ENCODE peak calls at places on chromosomes 16 and 17, in eight cellular contexts. One of them, this sample, is unnamed.

GRCh38 chr17:48439473-48439872 is 9.5 kb upstream of the SKAP1 start:
- DNase-seq in lung: no peak
- DNase-seq in AG10803: no peak
- DNase-seq in psoas muscle: no peak
- DNase-seq in body of pancreas: no peak
- DNase-seq in SK-N-SH: no peak
- DNase-seq in right atrium auricular region: no peak
- DNase-seq in cardiac fibroblast: no peak
- DNase-seq in this sample: no peak

GRCh38 chr17:66724581-66725341 is 110.2 kb upstream of the CACNG5 start:
- DNase-seq in lung: no peak
- DNase-seq in AG10803: peak
- DNase-seq in psoas muscle: no peak
- DNase-seq in body of pancreas: peak
- DNase-seq in SK-N-SH: no peak
- DNase-seq in right atrium auricular region: no peak
- DNase-seq in cardiac fibroblast: peak
- DNase-seq in this sample: no peak

GRCh38 chr16:57071840-57072541 is 20.4 kb upstream of the CPNE2 start:
- DNase-seq in lung: no peak
- DNase-seq in AG10803: peak
- DNase-seq in psoas muscle: no peak
- DNase-seq in body of pancreas: no peak
- DNase-seq in SK-N-SH: no peak
- DNase-seq in right atrium auricular region: no peak
- DNase-seq in cardiac fibroblast: peak
- DNase-seq in this sample: peak

GRCh38 chr17:75649687-75650086 is 16.5 kb downstream of the SMIM5 start:
- DNase-seq in lung: no peak
- DNase-seq in AG10803: no peak
- DNase-seq in psoas muscle: no peak
- DNase-seq in body of pancreas: no peak
- DNase-seq in SK-N-SH: no peak
- DNase-seq in right atrium auricular region: no peak
- DNase-seq in cardiac fibroblast: no peak
- DNase-seq in this sample: no peak

GRCh38 chr17:51640108-51640622 is 379.8 kb downstream of the UTP18 start:
- DNase-seq in lung: no peak
- DNase-seq in AG10803: no peak
- DNase-seq in psoas muscle: no peak
- DNase-seq in body of pancreas: no peak
- DNase-seq in SK-N-SH: peak
- DNase-seq in right atrium auricular region: no peak
- DNase-seq in cardiac fibroblast: peak
- DNase-seq in this sample: peak

GRCh38 chr16:3594316-3595109 is 16.9 kb downstream of the SLX4 start:
- DNase-seq in lung: no peak
- DNase-seq in AG10803: no peak
- DNase-seq in psoas muscle: no peak
- DNase-seq in body of pancreas: no peak
- DNase-seq in SK-N-SH: no peak
- DNase-seq in right atrium auricular region: no peak
- DNase-seq in cardiac fibroblast: no peak
- DNase-seq in this sample: no peak

GRCh38 chr16:2981899-2982250 is 1.6 kb upstream of the PKMYT1 start:
- DNase-seq in lung: no peak
- DNase-seq in AG10803: no peak
- DNase-seq in psoas muscle: no peak
- DNase-seq in body of pancreas: no peak
- DNase-seq in SK-N-SH: no peak
- DNase-seq in right atrium auricular region: no peak
- DNase-seq in cardiac fibroblast: no peak
- DNase-seq in this sample: no peak

GRCh38 chr16:56673916-56674315 is 4.3 kb downstream of the MT1H start:
- DNase-seq in lung: no peak
- DNase-seq in AG10803: no peak
- DNase-seq in psoas muscle: no peak
- DNase-seq in body of pancreas: peak
- DNase-seq in SK-N-SH: no peak
- DNase-seq in right atrium auricular region: peak
- DNase-seq in cardiac fibroblast: peak
- DNase-seq in this sample: peak

GRCh38 chr17:30829022-30829421 is 2.7 kb upstream of the ATAD5 start:
- DNase-seq in lung: no peak
- DNase-seq in AG10803: no peak
- DNase-seq in psoas muscle: no peak
- DNase-seq in body of pancreas: no peak
- DNase-seq in SK-N-SH: no peak
- DNase-seq in right atrium auricular region: no peak
- DNase-seq in cardiac fibroblast: no peak
- DNase-seq in this sample: no peak

GRCh38 chr17:19718613-19719364 is 2.4 kb upstream of the SLC47A2 start:
- DNase-seq in lung: no peak
- DNase-seq in AG10803: no peak
- DNase-seq in psoas muscle: no peak
- DNase-seq in body of pancreas: peak
- DNase-seq in SK-N-SH: peak
- DNase-seq in right atrium auricular region: no peak
- DNase-seq in cardiac fibroblast: no peak
- DNase-seq in this sample: peak

GRCh38 chr16:51630051-51630450 is 479.0 kb upstream of the SALL1 start:
- DNase-seq in lung: no peak
- DNase-seq in AG10803: no peak
- DNase-seq in psoas muscle: no peak
- DNase-seq in body of pancreas: no peak
- DNase-seq in SK-N-SH: no peak
- DNase-seq in right atrium auricular region: no peak
- DNase-seq in cardiac fibroblast: no peak
- DNase-seq in this sample: no peak

GRCh38 chr17:61405686-61406542 is 6.3 kb downstream of the TBX2 start:
- DNase-seq in lung: no peak
- DNase-seq in AG10803: no peak
- DNase-seq in psoas muscle: no peak
- DNase-seq in body of pancreas: peak
- DNase-seq in SK-N-SH: peak
- DNase-seq in right atrium auricular region: no peak
- DNase-seq in cardiac fibroblast: peak
- DNase-seq in this sample: no peak

GRCh38 chr16:5874899-5875298 is 777.3 kb upstream of the EEF2KMT start:
- DNase-seq in lung: no peak
- DNase-seq in AG10803: no peak
- DNase-seq in psoas muscle: no peak
- DNase-seq in body of pancreas: no peak
- DNase-seq in SK-N-SH: no peak
- DNase-seq in right atrium auricular region: no peak
- DNase-seq in cardiac fibroblast: no peak
- DNase-seq in this sample: no peak

GRCh38 chr17:55266051-55266957 is 1.5 kb downstream of the HLF start:
- DNase-seq in lung: no peak
- DNase-seq in AG10803: no peak
- DNase-seq in psoas muscle: no peak
- DNase-seq in body of pancreas: no peak
- DNase-seq in SK-N-SH: peak
- DNase-seq in right atrium auricular region: no peak
- DNase-seq in cardiac fibroblast: no peak
- DNase-seq in this sample: no peak

GRCh38 chr16:17331071-17331521 is 139.7 kb downstream of the XYLT1 start:
- DNase-seq in lung: no peak
- DNase-seq in AG10803: peak
- DNase-seq in psoas muscle: peak
- DNase-seq in body of pancreas: no peak
- DNase-seq in SK-N-SH: no peak
- DNase-seq in right atrium auricular region: peak
- DNase-seq in cardiac fibroblast: no peak
- DNase-seq in this sample: no peak

GRCh38 chr16:58176608-58177346 is 21.1 kb downstream of the CSNK2A2 start:
- DNase-seq in lung: no peak
- DNase-seq in AG10803: no peak
- DNase-seq in psoas muscle: no peak
- DNase-seq in body of pancreas: no peak
- DNase-seq in SK-N-SH: no peak
- DNase-seq in right atrium auricular region: no peak
- DNase-seq in cardiac fibroblast: no peak
- DNase-seq in this sample: no peak

GRCh38 chr16:75385507-75386152 is 47.7 kb downstream of the CFDP1 start:
- DNase-seq in lung: no peak
- DNase-seq in AG10803: peak
- DNase-seq in psoas muscle: no peak
- DNase-seq in body of pancreas: no peak
- DNase-seq in SK-N-SH: peak
- DNase-seq in right atrium auricular region: no peak
- DNase-seq in cardiac fibroblast: peak
- DNase-seq in this sample: peak

GRCh38 chr16:11258553-11259287 is 2.7 kb upstream of the SOCS1 start:
- DNase-seq in lung: peak
- DNase-seq in AG10803: peak
- DNase-seq in psoas muscle: peak
- DNase-seq in body of pancreas: peak
- DNase-seq in SK-N-SH: peak
- DNase-seq in right atrium auricular region: peak
- DNase-seq in cardiac fibroblast: peak
- DNase-seq in this sample: no peak

GRCh38 chr17:78356163-78356713 is 3.6 kb downstream of the SOCS3 start:
- DNase-seq in lung: no peak
- DNase-seq in AG10803: peak
- DNase-seq in psoas muscle: no peak
- DNase-seq in body of pancreas: no peak
- DNase-seq in SK-N-SH: no peak
- DNase-seq in right atrium auricular region: no peak
- DNase-seq in cardiac fibroblast: peak
- DNase-seq in this sample: peak

GRCh38 chr16:50797456-50797855 is 55.6 kb downstream of the CYLD start:
- DNase-seq in lung: no peak
- DNase-seq in AG10803: peak
- DNase-seq in psoas muscle: no peak
- DNase-seq in body of pancreas: no peak
- DNase-seq in SK-N-SH: no peak
- DNase-seq in right atrium auricular region: no peak
- DNase-seq in cardiac fibroblast: peak
- DNase-seq in this sample: no peak

GRCh38 chr16:53782148-53782547 is 78.2 kb downstream of the FTO start:
- DNase-seq in lung: no peak
- DNase-seq in AG10803: no peak
- DNase-seq in psoas muscle: no peak
- DNase-seq in body of pancreas: no peak
- DNase-seq in SK-N-SH: no peak
- DNase-seq in right atrium auricular region: no peak
- DNase-seq in cardiac fibroblast: no peak
- DNase-seq in this sample: no peak
- TF ChIP-seq CTCF in lung: no peak
- TF ChIP-seq CTCF in AG10803: no peak
- TF ChIP-seq CTCF in psoas muscle: no peak
- TF ChIP-seq CTCF in body of pancreas: no peak
- TF ChIP-seq CTCF in SK-N-SH: no peak
- TF ChIP-seq CTCF in right atrium auricular region: no peak
- TF ChIP-seq CTCF in cardiac fibroblast: no peak
- TF ChIP-seq CTCF in this sample: no peak

GRCh38 chr17:81923302-81924260 is 4.0 kb downstream of the MAFG start:
- DNase-seq in lung: peak
- DNase-seq in AG10803: peak
- DNase-seq in psoas muscle: peak
- DNase-seq in body of pancreas: peak
- DNase-seq in SK-N-SH: no peak
- DNase-seq in right atrium auricular region: peak
- DNase-seq in cardiac fibroblast: peak
- DNase-seq in this sample: peak
- H3K4me3 ChIP-seq in lung: no peak
- H3K4me3 ChIP-seq in AG10803: peak
- H3K4me3 ChIP-seq in psoas muscle: peak
- H3K4me3 ChIP-seq in body of pancreas: no peak
- H3K4me3 ChIP-seq in SK-N-SH: no peak
- H3K4me3 ChIP-seq in right atrium auricular region: peak
- H3K4me3 ChIP-seq in cardiac fibroblast: peak
- H3K4me3 ChIP-seq in this sample: peak

DNA sequence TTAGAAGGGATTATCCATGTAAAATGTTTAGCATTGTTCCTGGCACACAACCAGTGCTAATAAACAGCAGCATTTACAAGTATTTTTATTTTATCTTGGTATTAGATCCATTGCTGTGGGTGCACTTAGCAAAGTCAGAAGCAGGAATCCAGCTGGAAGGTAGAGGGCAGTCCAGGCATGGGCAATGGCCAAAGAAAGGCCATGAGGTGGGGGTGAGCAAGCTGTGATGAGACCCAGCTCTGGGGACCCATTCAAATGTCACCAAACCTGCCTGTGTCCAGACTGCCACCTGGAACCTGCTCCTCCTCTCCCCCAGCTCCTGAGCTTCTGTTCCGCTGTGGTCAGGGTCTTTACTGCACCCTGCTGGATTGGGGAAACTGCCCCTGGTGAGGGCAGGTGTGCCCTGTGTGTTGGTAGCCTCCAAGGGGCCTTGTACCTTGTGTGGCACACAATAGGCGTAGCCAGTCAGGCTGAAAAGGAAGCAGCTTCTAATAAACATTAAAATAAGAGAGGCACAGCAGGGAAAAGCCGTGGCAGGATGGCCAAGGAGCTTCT is 118.0 kb upstream of the CRHR1 start:
- DNase-seq in lung: no peak
- DNase-seq in AG10803: no peak
- DNase-seq in psoas muscle: no peak
- DNase-seq in body of pancreas: no peak
- DNase-seq in SK-N-SH: no peak
- DNase-seq in right atrium auricular region: no peak
- DNase-seq in cardiac fibroblast: no peak
- DNase-seq in this sample: no peak
- TF ChIP-seq CTCF in lung: no peak
- TF ChIP-seq CTCF in AG10803: no peak
- TF ChIP-seq CTCF in psoas muscle: no peak
- TF ChIP-seq CTCF in body of pancreas: no peak
- TF ChIP-seq CTCF in SK-N-SH: no peak
- TF ChIP-seq CTCF in right atrium auricular region: no peak
- TF ChIP-seq CTCF in cardiac fibroblast: no peak
- TF ChIP-seq CTCF in this sample: no peak

GRCh38 chr17:73800893-73801292 is 156.6 kb upstream of the SDK2 start:
- DNase-seq in lung: no peak
- DNase-seq in AG10803: no peak
- DNase-seq in psoas muscle: no peak
- DNase-seq in body of pancreas: no peak
- DNase-seq in SK-N-SH: no peak
- DNase-seq in right atrium auricular region: no peak
- DNase-seq in cardiac fibroblast: no peak
- DNase-seq in this sample: no peak

GRCh38 chr17:73799781-73800627 is 155.8 kb upstream of the SDK2 start:
- DNase-seq in lung: no peak
- DNase-seq in AG10803: no peak
- DNase-seq in psoas muscle: no peak
- DNase-seq in body of pancreas: no peak
- DNase-seq in SK-N-SH: no peak
- DNase-seq in right atrium auricular region: no peak
- DNase-seq in cardiac fibroblast: no peak
- DNase-seq in this sample: peak

GRCh38 chr17:73802314-73802713 is 158.1 kb upstream of the SDK2 start:
- DNase-seq in lung: no peak
- DNase-seq in AG10803: no peak
- DNase-seq in psoas muscle: no peak
- DNase-seq in body of pancreas: no peak
- DNase-seq in SK-N-SH: no peak
- DNase-seq in right atrium auricular region: no peak
- DNase-seq in cardiac fibroblast: no peak
- DNase-seq in this sample: no peak

GRCh38 chr17:73802871-73803270 is 158.6 kb upstream of the SDK2 start:
- DNase-seq in lung: no peak
- DNase-seq in AG10803: no peak
- DNase-seq in psoas muscle: no peak
- DNase-seq in body of pancreas: no peak
- DNase-seq in SK-N-SH: no peak
- DNase-seq in right atrium auricular region: no peak
- DNase-seq in cardiac fibroblast: no peak
- DNase-seq in this sample: no peak

GRCh38 chr17:73801455-73802100 is 157.3 kb upstream of the SDK2 start:
- DNase-seq in lung: no peak
- DNase-seq in AG10803: no peak
- DNase-seq in psoas muscle: no peak
- DNase-seq in body of pancreas: no peak
- DNase-seq in SK-N-SH: no peak
- DNase-seq in right atrium auricular region: no peak
- DNase-seq in cardiac fibroblast: no peak
- DNase-seq in this sample: no peak
- H3K4me3 ChIP-seq in lung: no peak
- H3K4me3 ChIP-seq in AG10803: no peak
- H3K4me3 ChIP-seq in psoas muscle: no peak
- H3K4me3 ChIP-seq in body of pancreas: no peak
- H3K4me3 ChIP-seq in SK-N-SH: no peak
- H3K4me3 ChIP-seq in right atrium auricular region: no peak
- H3K4me3 ChIP-seq in cardiac fibroblast: no peak
- H3K4me3 ChIP-seq in this sample: no peak